ENCODE peak calls at places on chromosome X, in four cellular contexts. Z, Q, G and B are unnamed samples.
A peak's percentile ranks its signal among the peaks of the same experiment; 100 is the strongest.

GRCh38 chrX:50081282-50081955 is 119.4 kb downstream of the AKAP4 start:
- DNase-seq in Z (peak; percentile 37), Q (peak; percentile 37), G (peak; percentile 10), B (no peak)

GRCh38 chrX:136639506-136640176 is 8.3 kb upstream of the CD40LG start:
- DNase-seq in Z (no peak), Q (no peak), G (peak; percentile 76), B (no peak)

GRCh38 chrX:30979271-30979670 is 90.2 kb upstream of the TAB3 start:
- DNase-seq in Z (no peak), Q (no peak), G (no peak), B (no peak)

GRCh38 chrX:85303544-85303943 is 59.8 kb downstream of the ZNF711 start:
- DNase-seq in Z (no peak), Q (no peak), G (no peak), B (peak; percentile 45)

GRCh38 chrX:56564182-56564885 is 907 bp downstream of the UBQLN2 start:
- DNase-seq in Z (peak; percentile 18), Q (peak; percentile 13), G (peak; percentile 60), B (peak; percentile 39)

GRCh38 chrX:14660970-14661369 is 131.6 kb downstream of the GLRA2 start:
- DNase-seq in Z (no peak), Q (no peak), G (no peak), B (no peak)

GRCh38 chrX:51795136-51795535 is 51.9 kb downstream of the GSPT2 start:
- DNase-seq in Z (no peak), Q (no peak), G (no peak), B (no peak)

GRCh38 chrX:153400146-153401132 is 711 bp downstream of the PNMA6E start:
- DNase-seq in Z (peak; percentile 72), Q (no peak), G (peak; percentile 24), B (peak; percentile 63)

GRCh38 chrX:109732319-109732779 is 708 bp downstream of the ACSL4 start:
- DNase-seq in Z (peak; percentile 7), Q (peak; percentile 8), G (peak; percentile 61), B (peak; percentile 54)

GRCh38 chrX:312621-313331 is 5.8 kb downstream of the GTPBP6 start:
- DNase-seq in Z (no peak), Q (no peak), G (no peak), B (no peak)

GRCh38 chrX:130419263-130419662 is 17.5 kb downstream of the RBMX2 start:
- DNase-seq in Z (no peak), Q (no peak), G (no peak), B (no peak)

GRCh38 chrX:130416785-130417184 is 15.0 kb downstream of the RBMX2 start:
- DNase-seq in Z (no peak), Q (no peak), G (no peak), B (no peak)

GRCh38 chrX:130415201-130415600 is 13.4 kb downstream of the RBMX2 start:
- DNase-seq in Z (no peak), Q (no peak), G (no peak), B (no peak)

GRCh38 chrX:130418066-130418465 is 16.3 kb downstream of the RBMX2 start:
- DNase-seq in Z (no peak), Q (no peak), G (no peak), B (no peak)

DNA sequence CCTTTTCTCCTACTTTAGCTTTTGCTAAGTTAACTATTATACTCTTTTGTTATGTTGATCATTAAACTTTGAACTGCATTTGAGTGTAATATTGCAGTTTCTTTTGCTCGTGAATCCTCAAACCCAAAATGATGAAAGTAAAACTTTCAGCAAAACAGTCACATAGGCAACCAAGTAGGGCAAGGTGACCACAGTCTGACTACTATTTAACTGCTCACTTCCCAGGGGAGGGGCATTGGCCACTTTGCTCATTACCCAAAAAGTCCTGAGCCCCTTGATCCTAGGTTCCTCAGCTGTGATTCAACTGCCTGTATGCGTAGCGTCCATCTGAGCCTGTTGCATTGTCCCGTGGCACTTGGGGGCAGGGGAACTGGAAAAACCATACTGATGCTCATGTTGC is 17.0 kb downstream of the RBMX2 start:
- DNase-seq in Z (no peak), Q (no peak), G (no peak), B (no peak)
- H3K4me2 ChIP-seq in Z (no peak overlapping the region), Q (no peak overlapping the region), G (no peak overlapping the region), B (no peak overlapping the region)

GRCh38 chrX:77450415-77450814 is 3.2 kb downstream of the FGF16 start:
- DNase-seq in Z (no peak), Q (no peak), G (no peak), B (no peak)

GRCh38 chrX:77446840-77447239 is 349 bp upstream of the FGF16 start:
- DNase-seq in Z (no peak), Q (no peak), G (peak; percentile 57), B (no peak)

GRCh38 chrX:77448170-77448569 is 981 bp downstream of the FGF16 start:
- DNase-seq in Z (no peak), Q (no peak), G (no peak), B (no peak)

GRCh38 chrX:77446029-77446585 is 1.1 kb upstream of the FGF16 start:
- DNase-seq in Z (no peak), Q (peak; percentile 13), G (no peak), B (no peak)

DNA sequence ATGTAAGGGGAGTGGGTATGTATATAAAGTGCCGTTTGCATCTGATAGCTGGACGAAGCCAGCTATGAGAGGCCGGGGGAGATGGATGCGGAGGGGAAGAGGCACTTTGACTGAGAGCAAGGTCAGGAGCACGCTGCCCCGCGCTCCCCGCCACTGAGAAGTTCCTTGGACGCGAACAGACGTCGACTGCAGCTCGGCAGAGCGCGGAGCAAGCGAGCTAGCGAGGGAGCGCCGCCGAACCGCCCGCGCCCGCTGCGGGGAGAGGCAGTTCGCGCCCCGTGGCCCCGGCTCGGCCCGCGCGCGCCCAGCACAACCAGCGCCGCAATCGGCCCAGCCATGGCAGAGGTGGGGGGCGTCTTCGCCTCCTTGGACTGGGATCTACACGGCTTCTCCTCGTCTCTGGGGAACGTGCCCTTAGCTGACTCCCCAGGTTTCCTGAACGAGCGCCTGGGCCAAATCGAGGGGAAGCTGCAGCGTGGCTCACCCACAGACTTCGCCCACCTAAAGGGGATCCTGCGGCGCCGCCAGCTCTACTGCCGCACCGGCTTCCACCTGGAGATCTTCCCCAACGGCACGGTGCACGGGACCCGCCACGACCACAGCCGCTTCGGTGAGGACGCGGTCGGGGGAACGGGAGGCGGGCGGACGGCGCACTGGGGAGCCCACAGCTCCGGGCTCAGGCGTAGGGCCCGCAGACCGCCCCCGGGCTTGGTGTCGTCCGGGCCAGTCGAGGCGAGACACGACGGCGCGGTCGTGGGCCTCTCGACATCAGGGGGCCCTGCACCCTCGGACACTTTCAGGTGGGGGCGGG is at the start of gene FGF16:
- DNase-seq in Z (no peak), Q (no peak), G (no peak), B (no peak)
- H3K4me2 ChIP-seq in Z (no peak within 1 kb of the TSS), Q (peak within 1 kb of the TSS; percentile 79), G (peak within 1 kb of the TSS; percentile 73), B (no peak within 1 kb of the TSS)

DNA sequence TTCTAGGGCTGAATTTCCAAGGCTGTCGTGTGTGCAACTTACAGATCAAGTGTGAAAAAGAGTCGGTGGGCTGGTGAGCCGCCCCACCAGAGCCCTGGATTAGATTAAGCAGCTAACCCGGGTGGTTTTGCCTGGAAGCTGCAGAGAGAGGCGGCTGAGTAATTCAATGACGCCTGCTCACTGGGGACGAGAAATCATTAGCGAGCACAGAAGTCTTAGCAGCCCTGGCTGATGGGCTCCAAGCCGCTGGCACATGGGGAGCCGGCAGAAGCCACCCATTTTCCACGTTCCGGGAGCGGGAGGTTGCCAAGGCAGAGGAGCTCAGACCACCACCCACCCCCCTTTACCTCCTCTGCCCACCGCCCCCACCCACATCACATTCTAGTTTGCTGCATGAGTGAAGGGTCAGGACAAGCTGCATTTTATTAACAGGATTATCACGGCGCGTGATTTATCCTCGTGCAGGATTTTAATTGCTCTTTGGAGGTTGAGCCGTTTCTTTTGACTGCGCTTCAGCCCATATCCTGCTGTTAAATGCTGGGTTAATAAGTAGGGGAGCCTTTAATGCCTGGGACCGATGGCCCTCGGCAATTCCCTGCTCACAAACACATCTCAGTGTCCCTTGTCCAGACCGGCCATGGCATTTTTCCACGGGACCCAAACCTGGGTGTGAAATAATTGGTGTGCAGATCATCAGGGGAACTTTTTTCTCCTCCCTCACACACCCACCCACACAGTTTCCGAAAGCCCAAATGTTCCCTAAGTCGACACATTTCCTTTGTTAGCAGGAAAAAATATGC is 19.1 kb downstream of the BCOR start:
- DNase-seq in Z (no peak), Q (no peak), G (peak; percentile 45), B (no peak)
- H3K4me2 ChIP-seq in Z (no peak overlapping the region), Q (no peak overlapping the region), G (no peak overlapping the region), B (no peak overlapping the region)

DNA sequence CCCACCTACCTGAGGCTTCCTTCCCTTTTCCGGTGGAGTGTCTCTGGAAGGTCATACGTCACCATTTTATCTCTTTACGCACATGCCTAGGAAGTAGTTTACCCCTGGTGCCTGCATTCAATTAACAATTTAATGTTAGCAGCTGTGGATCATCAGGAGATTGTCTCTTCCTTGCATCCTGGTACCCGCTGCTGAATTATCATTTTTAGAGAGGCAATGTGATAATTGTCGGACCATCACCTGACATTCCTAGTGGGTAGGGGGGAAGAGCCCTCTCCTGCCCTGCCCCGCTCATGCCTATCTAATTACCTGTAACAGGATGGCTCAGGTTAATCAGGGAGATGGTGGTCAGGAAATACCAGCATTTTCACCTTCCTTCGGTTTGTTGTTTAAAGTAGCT is 863.6 kb downstream of the RPA4 start:
- DNase-seq in Z (no peak), Q (no peak), G (no peak), B (no peak)
- H3K4me2 ChIP-seq in Z (no peak overlapping the region), Q (no peak overlapping the region), G (no peak overlapping the region), B (no peak overlapping the region)

GRCh38 chrX:44669626-44670025 is 127.0 kb upstream of the FUNDC1 start:
- DNase-seq in Z (no peak), Q (no peak), G (peak; percentile 42), B (no peak)

GRCh38 chrX:44674906-44675305 is 132.2 kb upstream of the FUNDC1 start:
- DNase-seq in Z (no peak), Q (no peak), G (no peak), B (no peak)

GRCh38 chrX:44675364-44676024 is 132.8 kb upstream of the FUNDC1 start:
- DNase-seq in Z (peak; percentile 61), Q (peak; percentile 19), G (peak; percentile 91), B (no peak)
- H3K4me2 ChIP-seq in Z (peak overlapping the region; percentile 29), Q (no peak overlapping the region), G (peak overlapping the region; percentile 32), B (no peak overlapping the region)

DNA sequence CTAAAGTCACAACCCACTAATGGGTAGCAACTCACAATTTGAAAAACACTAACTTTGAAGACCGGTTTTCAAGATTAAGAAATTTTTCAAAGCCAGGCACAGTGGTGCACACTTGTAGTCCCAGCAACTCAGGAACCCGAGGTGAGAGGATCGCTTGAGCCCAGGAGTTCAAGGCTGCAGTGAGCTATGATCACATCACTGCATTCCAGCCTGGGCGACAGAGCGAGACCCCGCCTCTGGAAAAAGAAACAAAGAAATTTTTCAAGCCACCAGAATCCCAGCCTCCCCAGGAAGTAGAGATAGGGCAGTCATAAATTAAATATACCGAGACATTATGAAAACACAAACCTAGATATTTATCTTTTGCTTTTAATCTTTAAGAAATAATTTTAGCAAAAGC is 13.0 kb downstream of the SMARCA1 start:
- DNase-seq in Z (no peak), Q (no peak), G (no peak), B (no peak)
- H3K4me2 ChIP-seq in Z (no peak overlapping the region), Q (no peak overlapping the region), G (no peak overlapping the region), B (no peak overlapping the region)